ENCODE peak calls at places on chromosomes 11 and 22, in nine cellular contexts. One of them, this sample, is unnamed.

GRCh38 chr11:84165139-84165538 is 879.0 kb upstream of the CCDC90B start:
- DNase-seq in ovary: no peak
- DNase-seq in endodermal cell: no peak
- DNase-seq in dorsolateral prefrontal cortex: no peak
- DNase-seq in GM12865: no peak
- DNase-seq in astrocyte of the spinal cord: peak
- DNase-seq in nephron progenitor cell: no peak
- DNase-seq in thyroid gland: no peak
- DNase-seq in colonic mucosa: no peak
- DNase-seq in this sample: no peak

GRCh38 chr11:68370211-68371111 is 58.1 kb downstream of the LRP5 start:
- DNase-seq in dorsolateral prefrontal cortex: no peak
- DNase-seq in nephron progenitor cell: peak
- DNase-seq in endodermal cell: no peak
- DNase-seq in ovary: peak
- DNase-seq in thyroid gland: peak
- DNase-seq in GM12865: peak
- DNase-seq in astrocyte of the spinal cord: no peak
- DNase-seq in colonic mucosa: no peak
- DNase-seq in this sample: peak

GRCh38 chr22:26648011-26648497 is 9.3 kb upstream of the MIAT start:
- DNase-seq in colonic mucosa: no peak
- DNase-seq in astrocyte of the spinal cord: no peak
- DNase-seq in endodermal cell: peak
- DNase-seq in nephron progenitor cell: peak
- DNase-seq in thyroid gland: no peak
- DNase-seq in GM12865: peak
- DNase-seq in dorsolateral prefrontal cortex: peak
- DNase-seq in ovary: no peak
- DNase-seq in this sample: no peak

GRCh38 chr22:17100621-17101020 is 15.8 kb downstream of the IL17RA start:
- DNase-seq in GM12865: no peak
- DNase-seq in thyroid gland: no peak
- DNase-seq in nephron progenitor cell: no peak
- DNase-seq in astrocyte of the spinal cord: no peak
- DNase-seq in colonic mucosa: no peak
- DNase-seq in endodermal cell: no peak
- DNase-seq in ovary: no peak
- DNase-seq in dorsolateral prefrontal cortex: no peak
- DNase-seq in this sample: no peak

GRCh38 chr11:102727890-102728289 is 3.1 kb upstream of the MMP8 start:
- DNase-seq in thyroid gland: no peak
- DNase-seq in ovary: no peak
- DNase-seq in endodermal cell: no peak
- DNase-seq in astrocyte of the spinal cord: peak
- DNase-seq in colonic mucosa: no peak
- DNase-seq in nephron progenitor cell: no peak
- DNase-seq in dorsolateral prefrontal cortex: no peak
- DNase-seq in GM12865: no peak
- DNase-seq in this sample: no peak

GRCh38 chr11:102157219-102157618 is 47.0 kb downstream of the YAP1 start:
- DNase-seq in astrocyte of the spinal cord: peak
- DNase-seq in colonic mucosa: peak
- DNase-seq in endodermal cell: no peak
- DNase-seq in thyroid gland: peak
- DNase-seq in nephron progenitor cell: no peak
- DNase-seq in ovary: peak
- DNase-seq in GM12865: no peak
- DNase-seq in dorsolateral prefrontal cortex: no peak
- DNase-seq in this sample: no peak

GRCh38 chr11:30935861-30936260 is 349.7 kb upstream of the MPPED2 start:
- DNase-seq in ovary: no peak
- DNase-seq in nephron progenitor cell: no peak
- DNase-seq in colonic mucosa: no peak
- DNase-seq in dorsolateral prefrontal cortex: no peak
- DNase-seq in endodermal cell: no peak
- DNase-seq in thyroid gland: no peak
- DNase-seq in astrocyte of the spinal cord: no peak
- DNase-seq in GM12865: no peak
- DNase-seq in this sample: no peak

GRCh38 chr22:50304528-50305392 is 2.7 kb downstream of the PLXNB2 start:
- DNase-seq in nephron progenitor cell: no peak
- DNase-seq in ovary: peak
- DNase-seq in GM12865: no peak
- DNase-seq in endodermal cell: no peak
- DNase-seq in colonic mucosa: peak
- DNase-seq in thyroid gland: peak
- DNase-seq in astrocyte of the spinal cord: peak
- DNase-seq in dorsolateral prefrontal cortex: no peak
- DNase-seq in this sample: no peak

GRCh38 chr22:48717883-48718817 is 1109.5 kb downstream of the BRD1 start:
- DNase-seq in astrocyte of the spinal cord: no peak
- DNase-seq in dorsolateral prefrontal cortex: peak
- DNase-seq in thyroid gland: no peak
- DNase-seq in ovary: no peak
- DNase-seq in colonic mucosa: no peak
- DNase-seq in GM12865: no peak
- DNase-seq in nephron progenitor cell: no peak
- DNase-seq in endodermal cell: peak
- DNase-seq in this sample: no peak

GRCh38 chr22:44623771-44624510 is 78.1 kb upstream of the PRR5 start:
- DNase-seq in dorsolateral prefrontal cortex: no peak
- DNase-seq in colonic mucosa: no peak
- DNase-seq in GM12865: peak
- DNase-seq in ovary: no peak
- DNase-seq in astrocyte of the spinal cord: no peak
- DNase-seq in thyroid gland: no peak
- DNase-seq in endodermal cell: peak
- DNase-seq in nephron progenitor cell: peak
- DNase-seq in this sample: no peak

GRCh38 chr22:50141462-50141861 is 29.1 kb upstream of the PANX2 start:
- DNase-seq in endodermal cell: no peak
- DNase-seq in thyroid gland: no peak
- DNase-seq in astrocyte of the spinal cord: no peak
- DNase-seq in colonic mucosa: no peak
- DNase-seq in nephron progenitor cell: no peak
- DNase-seq in GM12865: no peak
- DNase-seq in ovary: no peak
- DNase-seq in dorsolateral prefrontal cortex: no peak
- DNase-seq in this sample: no peak

GRCh38 chr11:71364176-71364671 is 84.0 kb downstream of the DHCR7 start:
- DNase-seq in endodermal cell: no peak
- DNase-seq in dorsolateral prefrontal cortex: peak
- DNase-seq in thyroid gland: no peak
- DNase-seq in nephron progenitor cell: no peak
- DNase-seq in GM12865: no peak
- DNase-seq in astrocyte of the spinal cord: no peak
- DNase-seq in colonic mucosa: no peak
- DNase-seq in ovary: no peak
- DNase-seq in this sample: no peak

GRCh38 chr11:86636275-86636674 is 36.1 kb downstream of the ME3 start:
- DNase-seq in astrocyte of the spinal cord: no peak
- DNase-seq in GM12865: no peak
- DNase-seq in ovary: no peak
- DNase-seq in thyroid gland: no peak
- DNase-seq in dorsolateral prefrontal cortex: no peak
- DNase-seq in endodermal cell: peak
- DNase-seq in nephron progenitor cell: no peak
- DNase-seq in colonic mucosa: no peak
- DNase-seq in this sample: no peak

GRCh38 chr11:132082566-132082965 is 712.2 kb downstream of the NTM start:
- DNase-seq in astrocyte of the spinal cord: no peak
- DNase-seq in dorsolateral prefrontal cortex: no peak
- DNase-seq in thyroid gland: no peak
- DNase-seq in endodermal cell: no peak
- DNase-seq in GM12865: no peak
- DNase-seq in colonic mucosa: no peak
- DNase-seq in nephron progenitor cell: no peak
- DNase-seq in ovary: no peak
- DNase-seq in this sample: no peak

GRCh38 chr11:931385-931784 is 5.7 kb downstream of the AP2A2 start:
- DNase-seq in nephron progenitor cell: no peak
- DNase-seq in endodermal cell: no peak
- DNase-seq in dorsolateral prefrontal cortex: no peak
- DNase-seq in astrocyte of the spinal cord: peak
- DNase-seq in thyroid gland: no peak
- DNase-seq in GM12865: no peak
- DNase-seq in colonic mucosa: no peak
- DNase-seq in ovary: no peak
- DNase-seq in this sample: no peak

GRCh38 chr22:44328326-44328725 is 15.6 kb upstream of the SHISAL1 start:
- DNase-seq in nephron progenitor cell: no peak
- DNase-seq in GM12865: no peak
- DNase-seq in endodermal cell: no peak
- DNase-seq in dorsolateral prefrontal cortex: no peak
- DNase-seq in colonic mucosa: no peak
- DNase-seq in ovary: no peak
- DNase-seq in thyroid gland: no peak
- DNase-seq in astrocyte of the spinal cord: no peak
- DNase-seq in this sample: no peak

GRCh38 chr22:42269407-42270177 is 861 bp downstream of the TCF20 start:
- DNase-seq in GM12865: peak
- DNase-seq in colonic mucosa: peak
- DNase-seq in endodermal cell: peak
- DNase-seq in astrocyte of the spinal cord: no peak
- DNase-seq in thyroid gland: peak
- DNase-seq in dorsolateral prefrontal cortex: peak
- DNase-seq in nephron progenitor cell: peak
- DNase-seq in ovary: peak
- DNase-seq in this sample: peak
- TF ChIP-seq CTCF in GM12865: peak
- TF ChIP-seq CTCF in colonic mucosa: no peak
- TF ChIP-seq CTCF in endodermal cell: peak
- TF ChIP-seq CTCF in astrocyte of the spinal cord: no peak
- TF ChIP-seq CTCF in thyroid gland: no peak
- TF ChIP-seq CTCF in dorsolateral prefrontal cortex: no peak
- TF ChIP-seq CTCF in nephron progenitor cell: no peak
- TF ChIP-seq CTCF in ovary: no peak
- TF ChIP-seq CTCF in this sample: peak

DNA sequence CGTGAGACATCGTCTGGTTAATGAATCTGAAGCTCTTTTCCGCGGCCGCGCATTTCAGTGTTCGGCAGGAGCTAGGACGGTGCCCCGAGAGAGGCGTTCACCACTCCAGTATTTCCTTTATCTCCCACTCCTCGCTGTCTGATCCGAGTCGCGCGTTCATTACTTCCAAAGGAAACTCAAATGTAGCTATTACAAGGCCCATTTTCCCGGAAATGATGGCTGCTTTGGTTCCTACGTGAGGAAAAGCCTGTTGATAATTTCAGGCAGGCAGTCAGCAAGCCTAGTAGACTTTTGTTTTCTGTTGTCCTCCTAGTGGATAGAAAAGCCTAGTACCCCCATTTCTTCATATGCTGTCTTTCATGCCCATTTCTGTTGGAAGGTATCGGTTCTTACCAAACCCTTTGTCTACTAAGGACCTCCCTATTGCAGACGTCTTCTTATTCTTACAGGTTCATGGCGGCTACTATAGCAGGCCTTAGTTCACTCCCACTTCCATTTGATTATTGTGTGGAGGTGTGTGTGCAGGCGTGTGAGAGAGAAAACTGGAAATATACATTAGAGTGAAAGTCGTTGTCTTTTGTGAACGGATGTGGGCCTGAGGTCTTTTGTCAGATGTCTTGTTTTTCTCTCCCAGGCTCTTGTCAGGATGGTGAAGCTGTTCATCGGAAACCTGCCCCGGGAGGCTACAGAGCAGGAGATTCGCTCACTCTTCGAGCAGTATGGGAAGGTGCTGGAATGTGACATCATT is 737 bp downstream of the RBM4 start:
- DNase-seq in nephron progenitor cell: no peak
- DNase-seq in colonic mucosa: no peak
- DNase-seq in GM12865: peak
- DNase-seq in endodermal cell: no peak
- DNase-seq in dorsolateral prefrontal cortex: no peak
- DNase-seq in thyroid gland: no peak
- DNase-seq in astrocyte of the spinal cord: peak
- DNase-seq in ovary: no peak
- DNase-seq in this sample: no peak
- TF ChIP-seq CTCF in nephron progenitor cell: no peak
- TF ChIP-seq CTCF in colonic mucosa: no peak
- TF ChIP-seq CTCF in GM12865: peak
- TF ChIP-seq CTCF in endodermal cell: peak
- TF ChIP-seq CTCF in dorsolateral prefrontal cortex: no peak
- TF ChIP-seq CTCF in thyroid gland: no peak
- TF ChIP-seq CTCF in astrocyte of the spinal cord: peak
- TF ChIP-seq CTCF in ovary: no peak
- TF ChIP-seq CTCF in this sample: no peak

GRCh38 chr22:37330200-37331033 is 48.1 kb downstream of the CYTH4 start:
- DNase-seq in nephron progenitor cell: peak
- DNase-seq in endodermal cell: peak
- DNase-seq in GM12865: peak
- DNase-seq in astrocyte of the spinal cord: peak
- DNase-seq in thyroid gland: peak
- DNase-seq in ovary: no peak
- DNase-seq in colonic mucosa: peak
- DNase-seq in dorsolateral prefrontal cortex: peak
- DNase-seq in this sample: peak
- TF ChIP-seq CTCF in nephron progenitor cell: no peak
- TF ChIP-seq CTCF in endodermal cell: peak
- TF ChIP-seq CTCF in GM12865: peak
- TF ChIP-seq CTCF in astrocyte of the spinal cord: peak
- TF ChIP-seq CTCF in thyroid gland: no peak
- TF ChIP-seq CTCF in ovary: no peak
- TF ChIP-seq CTCF in colonic mucosa: no peak
- TF ChIP-seq CTCF in dorsolateral prefrontal cortex: no peak
- TF ChIP-seq CTCF in this sample: peak

GRCh38 chr11:44066732-44067131 is 662 bp downstream of the ACCS start:
- DNase-seq in thyroid gland: peak
- DNase-seq in astrocyte of the spinal cord: peak
- DNase-seq in dorsolateral prefrontal cortex: no peak
- DNase-seq in endodermal cell: peak
- DNase-seq in ovary: peak
- DNase-seq in colonic mucosa: peak
- DNase-seq in nephron progenitor cell: no peak
- DNase-seq in GM12865: no peak
- DNase-seq in this sample: peak

GRCh38 chr11:44072757-44073658 is 6.9 kb downstream of the ACCS start:
- DNase-seq in colonic mucosa: no peak
- DNase-seq in ovary: no peak
- DNase-seq in GM12865: no peak
- DNase-seq in astrocyte of the spinal cord: no peak
- DNase-seq in endodermal cell: peak
- DNase-seq in nephron progenitor cell: no peak
- DNase-seq in thyroid gland: no peak
- DNase-seq in dorsolateral prefrontal cortex: no peak
- DNase-seq in this sample: no peak

GRCh38 chr11:44067266-44067665 is 1.2 kb downstream of the ACCS start:
- DNase-seq in nephron progenitor cell: no peak
- DNase-seq in ovary: no peak
- DNase-seq in thyroid gland: no peak
- DNase-seq in astrocyte of the spinal cord: no peak
- DNase-seq in colonic mucosa: no peak
- DNase-seq in GM12865: no peak
- DNase-seq in endodermal cell: no peak
- DNase-seq in dorsolateral prefrontal cortex: no peak
- DNase-seq in this sample: no peak

GRCh38 chr11:44068180-44068579 is 2.1 kb downstream of the ACCS start:
- DNase-seq in colonic mucosa: no peak
- DNase-seq in dorsolateral prefrontal cortex: no peak
- DNase-seq in thyroid gland: no peak
- DNase-seq in ovary: no peak
- DNase-seq in GM12865: no peak
- DNase-seq in astrocyte of the spinal cord: no peak
- DNase-seq in endodermal cell: peak
- DNase-seq in nephron progenitor cell: no peak
- DNase-seq in this sample: no peak

GRCh38 chr11:44071157-44071556 is 5.1 kb downstream of the ACCS start:
- DNase-seq in thyroid gland: no peak
- DNase-seq in endodermal cell: peak
- DNase-seq in colonic mucosa: no peak
- DNase-seq in astrocyte of the spinal cord: no peak
- DNase-seq in dorsolateral prefrontal cortex: no peak
- DNase-seq in ovary: no peak
- DNase-seq in nephron progenitor cell: no peak
- DNase-seq in GM12865: no peak
- DNase-seq in this sample: no peak
- TF ChIP-seq CTCF in thyroid gland: no peak
- TF ChIP-seq CTCF in endodermal cell: peak
- TF ChIP-seq CTCF in colonic mucosa: no peak
- TF ChIP-seq CTCF in astrocyte of the spinal cord: no peak
- TF ChIP-seq CTCF in dorsolateral prefrontal cortex: no peak
- TF ChIP-seq CTCF in ovary: no peak
- TF ChIP-seq CTCF in nephron progenitor cell: no peak
- TF ChIP-seq CTCF in GM12865: no peak
- TF ChIP-seq CTCF in this sample: no peak

This sample was measured in GM20000.